ENCODE peak calls at places on chromosomes 7 and 10, in ten cellular contexts. One of them, this sample, is unnamed.

GRCh38 chr7:45084901-45085618 is 3.7 kb downstream of the NACAD start:
- DNase-seq in foreskin fibroblast: no peak
- DNase-seq in mesendoderm: no peak
- DNase-seq in SK-N-SH: peak
- DNase-seq in MM.1S: no peak
- DNase-seq in trophoblast cell: no peak
- DNase-seq in fibroblast of the aortic adventitia: no peak
- DNase-seq in esophagus squamous epithelium: no peak
- DNase-seq in ovary: no peak
- DNase-seq in left ventricle myocardium inferior: no peak
- DNase-seq in this sample: no peak

GRCh38 chr7:91772100-91772794 is 108.3 kb downstream of the MTERF1 start:
- DNase-seq in foreskin fibroblast: peak
- DNase-seq in mesendoderm: no peak
- DNase-seq in SK-N-SH: no peak
- DNase-seq in MM.1S: no peak
- DNase-seq in trophoblast cell: no peak
- DNase-seq in fibroblast of the aortic adventitia: peak
- DNase-seq in esophagus squamous epithelium: no peak
- DNase-seq in ovary: no peak
- DNase-seq in left ventricle myocardium inferior: no peak
- DNase-seq in this sample: peak

GRCh38 chr10:124292911-124293640 is 125.6 kb downstream of the OAT start:
- DNase-seq in foreskin fibroblast: peak
- DNase-seq in mesendoderm: no peak
- DNase-seq in SK-N-SH: no peak
- DNase-seq in MM.1S: no peak
- DNase-seq in trophoblast cell: no peak
- DNase-seq in fibroblast of the aortic adventitia: no peak
- DNase-seq in esophagus squamous epithelium: no peak
- DNase-seq in ovary: no peak
- DNase-seq in left ventricle myocardium inferior: no peak
- DNase-seq in this sample: no peak

GRCh38 chr10:31314256-31315183 is 4.5 kb upstream of the ZEB1 start:
- DNase-seq in foreskin fibroblast: peak
- DNase-seq in mesendoderm: no peak
- DNase-seq in SK-N-SH: no peak
- DNase-seq in MM.1S: no peak
- DNase-seq in trophoblast cell: no peak
- DNase-seq in fibroblast of the aortic adventitia: no peak
- DNase-seq in esophagus squamous epithelium: no peak
- DNase-seq in ovary: no peak
- DNase-seq in left ventricle myocardium inferior: no peak
- DNase-seq in this sample: no peak

GRCh38 chr7:131753620-131754222 is 197.3 kb upstream of the PODXL start:
- DNase-seq in foreskin fibroblast: no peak
- DNase-seq in mesendoderm: peak
- DNase-seq in SK-N-SH: peak
- DNase-seq in MM.1S: no peak
- DNase-seq in trophoblast cell: no peak
- DNase-seq in fibroblast of the aortic adventitia: no peak
- DNase-seq in esophagus squamous epithelium: no peak
- DNase-seq in ovary: no peak
- DNase-seq in left ventricle myocardium inferior: no peak
- DNase-seq in this sample: no peak

GRCh38 chr10:28077889-28078288 is 79.0 kb upstream of the ODAD2 start:
- DNase-seq in foreskin fibroblast: peak
- DNase-seq in mesendoderm: no peak
- DNase-seq in SK-N-SH: no peak
- DNase-seq in MM.1S: no peak
- DNase-seq in trophoblast cell: peak
- DNase-seq in fibroblast of the aortic adventitia: no peak
- DNase-seq in esophagus squamous epithelium: no peak
- DNase-seq in ovary: no peak
- DNase-seq in left ventricle myocardium inferior: no peak
- DNase-seq in this sample: no peak

GRCh38 chr7:103573479-103574058 is 127.6 kb upstream of the SLC26A5 start:
- DNase-seq in foreskin fibroblast: peak
- DNase-seq in mesendoderm: peak
- DNase-seq in SK-N-SH: peak
- DNase-seq in MM.1S: peak
- DNase-seq in trophoblast cell: peak
- DNase-seq in fibroblast of the aortic adventitia: peak
- DNase-seq in esophagus squamous epithelium: no peak
- DNase-seq in ovary: no peak
- DNase-seq in left ventricle myocardium inferior: no peak
- DNase-seq in this sample: no peak

GRCh38 chr10:100632027-100632426 is 96.3 kb downstream of the HIF1AN start:
- DNase-seq in foreskin fibroblast: no peak
- DNase-seq in mesendoderm: no peak
- DNase-seq in SK-N-SH: no peak
- DNase-seq in MM.1S: no peak
- DNase-seq in trophoblast cell: no peak
- DNase-seq in fibroblast of the aortic adventitia: no peak
- DNase-seq in esophagus squamous epithelium: no peak
- DNase-seq in ovary: no peak
- DNase-seq in left ventricle myocardium inferior: no peak
- DNase-seq in this sample: no peak

GRCh38 chr7:50795253-50795652 is 12.6 kb upstream of the GRB10 start:
- DNase-seq in foreskin fibroblast: no peak
- DNase-seq in mesendoderm: no peak
- DNase-seq in SK-N-SH: no peak
- DNase-seq in MM.1S: no peak
- DNase-seq in trophoblast cell: no peak
- DNase-seq in fibroblast of the aortic adventitia: no peak
- DNase-seq in esophagus squamous epithelium: no peak
- DNase-seq in ovary: no peak
- DNase-seq in left ventricle myocardium inferior: no peak
- DNase-seq in this sample: no peak

GRCh38 chr10:43046288-43046991 is 30.4 kb upstream of the RET start:
- DNase-seq in foreskin fibroblast: no peak
- DNase-seq in mesendoderm: no peak
- DNase-seq in SK-N-SH: no peak
- DNase-seq in MM.1S: no peak
- DNase-seq in trophoblast cell: no peak
- DNase-seq in fibroblast of the aortic adventitia: no peak
- DNase-seq in esophagus squamous epithelium: no peak
- DNase-seq in ovary: no peak
- DNase-seq in left ventricle myocardium inferior: peak
- DNase-seq in this sample: peak

GRCh38 chr10:87868277-87868676 is 4.9 kb downstream of the PTEN start:
- DNase-seq in foreskin fibroblast: no peak
- DNase-seq in mesendoderm: no peak
- DNase-seq in SK-N-SH: no peak
- DNase-seq in MM.1S: no peak
- DNase-seq in trophoblast cell: no peak
- DNase-seq in fibroblast of the aortic adventitia: no peak
- DNase-seq in esophagus squamous epithelium: no peak
- DNase-seq in ovary: no peak
- DNase-seq in left ventricle myocardium inferior: no peak
- DNase-seq in this sample: no peak

DNA sequence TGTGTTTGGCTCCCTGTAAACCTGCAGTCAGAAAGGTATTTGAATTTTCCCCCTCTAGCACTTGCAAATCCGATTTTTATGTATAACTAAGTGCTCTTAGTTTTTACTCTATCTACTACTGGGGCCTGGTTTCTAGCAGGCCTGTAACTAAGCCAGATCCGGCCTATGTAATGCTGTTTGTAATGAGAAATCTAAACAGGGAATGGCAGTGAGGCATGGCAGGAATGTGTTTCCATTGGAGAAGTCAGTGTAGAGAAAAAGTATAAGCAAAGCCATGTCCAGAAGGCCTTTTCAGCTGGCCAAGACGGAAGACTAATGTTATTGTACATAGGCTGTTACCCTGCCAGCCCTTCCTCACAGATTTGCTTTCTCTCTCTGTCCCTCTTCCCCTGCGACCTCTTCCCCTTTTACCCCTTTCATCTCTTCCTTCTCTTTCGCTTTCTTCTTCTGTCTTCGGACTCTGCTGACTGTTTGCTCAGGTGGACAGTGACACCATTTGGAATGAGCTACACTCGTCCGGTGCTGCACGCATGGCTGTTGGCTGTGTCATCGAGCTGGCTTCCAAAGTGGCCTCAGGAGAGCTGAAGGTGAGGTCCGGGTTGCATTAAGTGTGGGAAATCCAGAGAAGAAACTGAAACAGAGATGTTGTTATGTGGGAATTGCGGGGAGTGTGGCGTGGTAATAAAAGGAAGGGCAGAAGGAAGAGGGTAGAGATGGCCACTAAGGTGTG is 297.5 kb downstream of the HDAC9 start:
- DNase-seq in foreskin fibroblast: peak
- DNase-seq in mesendoderm: peak
- DNase-seq in SK-N-SH: no peak
- DNase-seq in MM.1S: no peak
- DNase-seq in trophoblast cell: no peak
- DNase-seq in fibroblast of the aortic adventitia: peak
- DNase-seq in esophagus squamous epithelium: no peak
- DNase-seq in ovary: no peak
- DNase-seq in left ventricle myocardium inferior: no peak
- DNase-seq in this sample: no peak
- H3K4me3 ChIP-seq in foreskin fibroblast: no peak
- H3K4me3 ChIP-seq in mesendoderm: no peak
- H3K4me3 ChIP-seq in SK-N-SH: no peak
- H3K4me3 ChIP-seq in MM.1S: no peak
- H3K4me3 ChIP-seq in trophoblast cell: no peak
- H3K4me3 ChIP-seq in fibroblast of the aortic adventitia: no peak
- H3K4me3 ChIP-seq in esophagus squamous epithelium: no peak
- H3K4me3 ChIP-seq in ovary: no peak
- H3K4me3 ChIP-seq in left ventricle myocardium inferior: no peak
- H3K4me3 ChIP-seq in this sample: no peak

DNA sequence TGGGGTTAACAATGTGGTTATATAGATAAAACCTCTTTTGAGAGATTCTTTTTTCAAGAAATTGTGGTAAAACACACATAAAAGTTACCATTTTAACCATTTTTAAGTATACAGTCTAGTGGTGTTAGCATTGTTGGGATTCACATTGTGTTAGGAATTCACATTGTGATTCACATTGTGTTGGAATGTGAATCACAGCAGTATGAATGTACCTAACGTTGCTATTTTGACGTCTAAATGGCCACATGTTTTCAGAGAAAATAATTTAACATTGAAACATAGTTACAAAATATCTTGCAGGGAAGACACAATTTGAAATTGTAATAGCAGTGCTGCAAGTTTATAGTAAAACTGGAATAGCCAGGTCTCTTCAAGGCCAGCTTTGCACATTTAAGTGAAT is 129.0 kb downstream of the BICC1 start:
- DNase-seq in foreskin fibroblast: peak
- DNase-seq in mesendoderm: no peak
- DNase-seq in SK-N-SH: no peak
- DNase-seq in MM.1S: no peak
- DNase-seq in trophoblast cell: peak
- DNase-seq in fibroblast of the aortic adventitia: peak
- DNase-seq in esophagus squamous epithelium: no peak
- DNase-seq in ovary: no peak
- DNase-seq in left ventricle myocardium inferior: no peak
- DNase-seq in this sample: no peak
- H3K4me3 ChIP-seq in foreskin fibroblast: no peak
- H3K4me3 ChIP-seq in mesendoderm: no peak
- H3K4me3 ChIP-seq in SK-N-SH: peak
- H3K4me3 ChIP-seq in MM.1S: no peak
- H3K4me3 ChIP-seq in trophoblast cell: no peak
- H3K4me3 ChIP-seq in fibroblast of the aortic adventitia: no peak
- H3K4me3 ChIP-seq in esophagus squamous epithelium: no peak
- H3K4me3 ChIP-seq in ovary: no peak
- H3K4me3 ChIP-seq in left ventricle myocardium inferior: no peak
- H3K4me3 ChIP-seq in this sample: no peak

DNA sequence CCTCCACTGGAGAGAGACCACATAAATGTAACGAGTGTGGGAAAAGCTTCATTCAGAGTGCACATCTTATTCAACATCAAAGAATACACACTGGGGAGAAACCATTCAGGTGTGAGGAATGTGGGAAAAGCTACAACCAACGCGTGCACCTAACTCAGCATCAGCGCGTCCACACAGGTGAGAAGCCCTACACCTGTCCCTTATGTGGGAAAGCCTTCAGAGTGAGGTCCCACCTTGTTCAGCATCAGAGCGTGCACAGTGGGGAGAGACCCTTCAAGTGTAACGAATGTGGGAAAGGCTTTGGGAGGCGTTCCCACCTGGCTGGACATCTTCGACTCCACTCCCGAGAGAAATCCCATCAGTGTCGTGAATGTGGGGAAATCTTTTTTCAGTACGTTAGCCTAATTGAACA is 20.6 kb downstream of the FAM200A start:
- DNase-seq in foreskin fibroblast: no peak
- DNase-seq in mesendoderm: peak
- DNase-seq in SK-N-SH: no peak
- DNase-seq in MM.1S: no peak
- DNase-seq in trophoblast cell: no peak
- DNase-seq in fibroblast of the aortic adventitia: no peak
- DNase-seq in esophagus squamous epithelium: no peak
- DNase-seq in ovary: no peak
- DNase-seq in left ventricle myocardium inferior: no peak
- DNase-seq in this sample: no peak
- H3K4me3 ChIP-seq in foreskin fibroblast: no peak
- H3K4me3 ChIP-seq in mesendoderm: peak
- H3K4me3 ChIP-seq in SK-N-SH: no peak
- H3K4me3 ChIP-seq in MM.1S: no peak
- H3K4me3 ChIP-seq in trophoblast cell: no peak
- H3K4me3 ChIP-seq in fibroblast of the aortic adventitia: no peak
- H3K4me3 ChIP-seq in esophagus squamous epithelium: no peak
- H3K4me3 ChIP-seq in ovary: no peak
- H3K4me3 ChIP-seq in left ventricle myocardium inferior: no peak
- H3K4me3 ChIP-seq in this sample: no peak

GRCh38 chr10:97184971-97185325 is 811 bp downstream of the SLIT1 start:
- DNase-seq in foreskin fibroblast: no peak
- DNase-seq in mesendoderm: no peak
- DNase-seq in SK-N-SH: no peak
- DNase-seq in MM.1S: no peak
- DNase-seq in trophoblast cell: no peak
- DNase-seq in fibroblast of the aortic adventitia: no peak
- DNase-seq in esophagus squamous epithelium: no peak
- DNase-seq in ovary: no peak
- DNase-seq in left ventricle myocardium inferior: no peak
- DNase-seq in this sample: no peak

GRCh38 chr10:97188234-97188847 is 2.6 kb upstream of the SLIT1 start:
- DNase-seq in foreskin fibroblast: no peak
- DNase-seq in mesendoderm: no peak
- DNase-seq in SK-N-SH: no peak
- DNase-seq in MM.1S: no peak
- DNase-seq in trophoblast cell: no peak
- DNase-seq in fibroblast of the aortic adventitia: no peak
- DNase-seq in esophagus squamous epithelium: no peak
- DNase-seq in ovary: no peak
- DNase-seq in left ventricle myocardium inferior: no peak
- DNase-seq in this sample: no peak

GRCh38 chr10:97183314-97183713 is 2.4 kb downstream of the SLIT1 start:
- DNase-seq in foreskin fibroblast: no peak
- DNase-seq in mesendoderm: no peak
- DNase-seq in SK-N-SH: no peak
- DNase-seq in MM.1S: no peak
- DNase-seq in trophoblast cell: no peak
- DNase-seq in fibroblast of the aortic adventitia: no peak
- DNase-seq in esophagus squamous epithelium: no peak
- DNase-seq in ovary: no peak
- DNase-seq in left ventricle myocardium inferior: no peak
- DNase-seq in this sample: no peak

GRCh38 chr10:97186911-97187310 is 1.2 kb upstream of the SLIT1 start:
- DNase-seq in foreskin fibroblast: no peak
- DNase-seq in mesendoderm: no peak
- DNase-seq in SK-N-SH: no peak
- DNase-seq in MM.1S: no peak
- DNase-seq in trophoblast cell: no peak
- DNase-seq in fibroblast of the aortic adventitia: no peak
- DNase-seq in esophagus squamous epithelium: no peak
- DNase-seq in ovary: no peak
- DNase-seq in left ventricle myocardium inferior: no peak
- DNase-seq in this sample: no peak

GRCh38 chr10:97185326-97186058 is at the start of gene SLIT1:
- DNase-seq in foreskin fibroblast: no peak
- DNase-seq in mesendoderm: peak
- DNase-seq in SK-N-SH: peak
- DNase-seq in MM.1S: no peak
- DNase-seq in trophoblast cell: no peak
- DNase-seq in fibroblast of the aortic adventitia: no peak
- DNase-seq in esophagus squamous epithelium: no peak
- DNase-seq in ovary: no peak
- DNase-seq in left ventricle myocardium inferior: no peak
- DNase-seq in this sample: no peak
- H3K4me3 ChIP-seq in foreskin fibroblast: no peak
- H3K4me3 ChIP-seq in mesendoderm: no peak
- H3K4me3 ChIP-seq in SK-N-SH: no peak
- H3K4me3 ChIP-seq in MM.1S: no peak
- H3K4me3 ChIP-seq in trophoblast cell: peak
- H3K4me3 ChIP-seq in fibroblast of the aortic adventitia: no peak
- H3K4me3 ChIP-seq in esophagus squamous epithelium: peak
- H3K4me3 ChIP-seq in ovary: no peak
- H3K4me3 ChIP-seq in left ventricle myocardium inferior: peak
- H3K4me3 ChIP-seq in this sample: peak

This sample was measured in transverse colon.